ENCODE peak calls at places on chromosomes 11 and 22, in four cellular contexts. G, L, R and Q are unnamed samples.

GRCh38 chr11:111185259-111185658 is 60.3 kb upstream of the POU2AF2 start:
- DNase-seq in G (no peak), L (peak), R (no peak), Q (peak)

GRCh38 chr11:64150481-64151239 is 15.3 kb downstream of the MACROD1 start:
- DNase-seq in G (no peak), L (no peak), R (no peak), Q (no peak)

GRCh38 chr11:1573077-1573846 is 1.2 kb upstream of the DUSP8 start:
- DNase-seq in G (no peak), L (no peak), R (no peak), Q (no peak)

GRCh38 chr11:12556788-12557384 is 117.3 kb upstream of the TEAD1 start:
- DNase-seq in G (no peak), L (peak), R (no peak), Q (peak)

GRCh38 chr22:37708580-37709444 is 12.0 kb downstream of the TRIOBP start:
- DNase-seq in G (no peak), L (no peak), R (no peak), Q (no peak)

GRCh38 chr11:76644591-76644990 is 26.0 kb downstream of the LRRC32 start:
- DNase-seq in G (no peak), L (no peak), R (no peak), Q (no peak)

GRCh38 chr11:120547871-120548681 is 36.5 kb downstream of the GRIK4 start:
- DNase-seq in G (no peak), L (peak), R (no peak), Q (peak)

GRCh38 chr11:119486016-119486415 is 63.0 kb upstream of the THY1 start:
- DNase-seq in G (no peak), L (no peak), R (no peak), Q (no peak)

GRCh38 chr11:1780700-1781592 is 17.2 kb upstream of the CTSD start:
- DNase-seq in G (no peak), L (no peak), R (no peak), Q (no peak)

GRCh38 chr11:73752903-73753302 is 8.0 kb downstream of the RAB6A start:
- DNase-seq in G (no peak), L (no peak), R (no peak), Q (no peak)

GRCh38 chr22:49575703-49576081 is 252.0 kb downstream of the BRD1 start:
- DNase-seq in G (no peak), L (no peak), R (no peak), Q (no peak)